ENCODE peak calls at places on chromosome 9, in four cellular contexts. D, F, L and G are unnamed samples.
A peak's percentile ranks its signal among the peaks of the same experiment; 100 is the strongest.

GRCh38 chr9:79572891-79573696 is 1.3 kb downstream of the TLE4 start:
- DNase-seq in D (peak; percentile 67), F (peak; percentile 59), L (peak; percentile 43), G (peak; percentile 20)

GRCh38 chr9:134670042-134670525 is 28.5 kb downstream of the COL5A1 start:
- DNase-seq in D (no peak), F (no peak), L (peak; percentile 42), G (no peak)

GRCh38 chr9:112142420-112142819 is 32.7 kb downstream of the SUSD1 start:
- DNase-seq in D (no peak), F (no peak), L (peak; percentile 24), G (no peak)

GRCh38 chr9:129353697-129354336 is 175.8 kb upstream of the IER5L start:
- DNase-seq in D (no peak), F (no peak), L (no peak), G (no peak)

GRCh38 chr9:79924836-79925235 is 353.1 kb downstream of the TLE4 start:
- DNase-seq in D (no peak), F (no peak), L (no peak), G (no peak)

GRCh38 chr9:123376218-123377071 is 20.4 kb downstream of the CRB2 start:
- DNase-seq in D (no peak), F (no peak), L (no peak), G (no peak)

GRCh38 chr9:115157245-115157674 is 39.3 kb upstream of the TNC start:
- DNase-seq in D (no peak), F (no peak), L (peak; percentile 83), G (peak; percentile 59)

GRCh38 chr9:29208670-29209069 is 1635.4 kb upstream of the C9orf72 start:
- DNase-seq in D (no peak), F (no peak), L (no peak), G (no peak)

GRCh38 chr9:16246785-16247184 is 623.7 kb downstream of the BNC2 start:
- DNase-seq in D (no peak), F (no peak), L (no peak), G (peak; percentile 90)

GRCh38 chr9:81564632-81565031 is 124.7 kb downstream of the TLE1 start:
- DNase-seq in D (peak; percentile 47), F (no peak), L (no peak), G (peak; percentile 7)

GRCh38 chr9:109258619-109259321 is 62.1 kb downstream of the EPB41L4B start:
- DNase-seq in D (no peak), F (no peak), L (no peak), G (no peak)

GRCh38 chr9:84419203-84419602 is 78.6 kb upstream of the SLC28A3 start:
- DNase-seq in D (no peak), F (no peak), L (no peak), G (no peak)

GRCh38 chr9:135714242-135715055 is 12.5 kb downstream of the KCNT1 start:
- DNase-seq in D (no peak), F (no peak), L (no peak), G (no peak)

GRCh38 chr9:134916161-134916665 is 1.5 kb downstream of the FCN1 start:
- DNase-seq in D (peak; percentile 20), F (no peak), L (no peak), G (no peak)

GRCh38 chr9:115498338-115498737 is 380.4 kb upstream of the TNC start:
- DNase-seq in D (no peak), F (no peak), L (peak; percentile 65), G (no peak)

GRCh38 chr9:130993303-130994030 is 15.5 kb upstream of the LAMC3 start:
- DNase-seq in D (no peak), F (no peak), L (no peak), G (no peak)

GRCh38 chr9:87393706-87394255 is 103.9 kb upstream of the DAPK1 start:
- DNase-seq in D (no peak), F (no peak), L (no peak), G (no peak)

GRCh38 chr9:119697996-119698395 is 328.8 kb upstream of the BRINP1 start:
- DNase-seq in D (no peak), F (no peak), L (no peak), G (no peak)

DNA sequence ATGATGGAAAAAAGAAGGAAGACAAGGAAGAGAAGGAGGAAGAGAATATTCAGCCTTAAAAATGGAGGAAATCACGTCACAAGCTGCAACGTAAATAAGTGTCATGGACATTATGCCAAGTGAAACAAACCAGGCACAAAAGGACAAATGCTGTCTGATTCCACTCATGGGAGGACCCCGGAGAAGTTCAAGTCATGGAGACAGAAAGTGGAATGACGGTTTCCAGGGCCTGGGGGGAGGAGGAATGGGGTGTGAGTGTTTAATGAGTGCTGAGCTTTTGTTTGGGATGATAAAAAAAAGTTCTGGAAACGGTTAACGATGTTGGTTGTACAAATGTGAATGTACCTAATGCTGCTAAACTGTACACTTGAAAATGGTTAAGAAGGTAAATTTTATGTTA is 439.5 kb downstream of the GADD45G start:
- DNase-seq in D (no peak), F (no peak), L (no peak), G (no peak)
- H3K4me3 ChIP-seq in D (no peak overlapping the region), F (no peak overlapping the region), L (no peak overlapping the region), G (no peak overlapping the region)

GRCh38 chr9:72363226-72363625 is 1.8 kb downstream of the ZFAND5 start:
- DNase-seq in D (no peak), F (no peak), L (peak; percentile 12), G (no peak)

GRCh38 chr9:72365525-72366256 is 683 bp upstream of the ZFAND5 start:
- DNase-seq in D (peak; percentile 85), F (peak; percentile 87), L (peak; percentile 81), G (peak; percentile 75)

GRCh38 chr9:72362680-72363139 is 2.3 kb downstream of the ZFAND5 start:
- DNase-seq in D (peak; percentile 83), F (peak; percentile 54), L (peak; percentile 53), G (peak; percentile 22)

GRCh38 chr9:72364679-72365524 is at the start of gene ZFAND5:
- DNase-seq in D (peak; percentile 97), F (peak; percentile 99), L (peak; percentile 96), G (peak; percentile 97)

GRCh38 chr9:72363908-72364678 is 915 bp downstream of the ZFAND5 start:
- DNase-seq in D (peak; percentile 73), F (peak; percentile 81), L (peak; percentile 53), G (peak; percentile 55)
- H3K27me3 ChIP-seq in D (no peaks in the 10 kb centered on the region), F (no peaks in the 10 kb centered on the region), L (no peaks in the 10 kb centered on the region), G (no peaks in the 10 kb centered on the region)

GRCh38 chr9:71121275-71122168 is at the start of gene TRPM3:
- DNase-seq in D (peak; percentile 42), F (no peak), L (no peak), G (no peak)
- H3K4me3 ChIP-seq in D (peak within 1 kb of the TSS; percentile 60), F (no peak within 1 kb of the TSS), L (no peak within 1 kb of the TSS), G (no peak within 1 kb of the TSS)

GRCh38 chr9:97503862-97504210 is 2.4 kb downstream of the TMOD1 start:
- DNase-seq in D (no peak), F (no peak), L (no peak), G (no peak)

GRCh38 chr9:97501177-97501971 is at the start of gene TMOD1:
- DNase-seq in D (peak; percentile 81), F (peak; percentile 82), L (peak; percentile 52), G (peak; percentile 66)

GRCh38 chr9:97501972-97502221 is 431 bp downstream of the TMOD1 start:
- DNase-seq in D (no peak), F (no peak), L (no peak), G (no peak)

GRCh38 chr9:97502984-97503861 is 1.8 kb downstream of the TMOD1 start:
- DNase-seq in D (no peak), F (no peak), L (no peak), G (no peak)

DNA sequence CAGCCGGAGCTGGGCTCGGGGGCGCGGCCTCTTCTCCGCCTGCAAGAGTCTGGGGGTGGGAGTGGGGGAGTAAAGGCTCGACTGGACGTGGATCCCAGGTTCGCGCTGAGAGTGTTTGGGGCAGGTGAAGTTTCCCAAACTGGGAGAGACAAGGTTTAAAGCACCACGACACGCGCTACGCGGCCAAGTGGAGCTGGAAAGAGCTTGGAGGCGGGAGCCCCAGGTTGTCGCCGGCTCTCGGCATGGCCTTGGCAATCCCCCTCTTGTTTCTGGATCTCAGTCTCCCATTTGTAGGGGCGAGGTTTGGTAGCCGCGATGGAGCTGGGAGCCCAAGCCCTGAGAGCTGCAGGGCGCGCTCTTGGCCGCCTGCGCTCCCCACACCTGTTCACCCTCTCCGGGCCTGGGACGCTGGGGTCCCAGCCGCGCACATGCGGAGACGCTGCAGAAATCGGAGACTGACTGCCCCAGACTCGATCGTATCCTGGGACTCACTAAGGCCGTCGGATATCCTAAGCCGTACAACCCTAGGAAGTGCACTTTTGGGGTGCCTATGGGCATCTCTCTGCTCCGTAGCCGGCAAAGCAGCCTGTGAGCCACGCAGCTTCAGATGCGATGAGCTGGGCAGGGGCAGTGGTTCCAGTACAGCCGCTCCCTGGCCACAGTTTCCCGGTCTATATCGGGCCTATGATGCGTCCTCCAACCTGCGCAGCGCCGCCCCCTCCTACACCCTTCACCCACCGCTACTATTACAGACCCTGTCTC is 937 bp downstream of the TMOD1 start:
- DNase-seq in D (no peak), F (peak; percentile 36), L (no peak), G (no peak)
- H3K27me3 ChIP-seq in D (no peaks in the 10 kb centered on the region), F (peaks cover 12% of the 10 kb centered on the region), L (peaks cover 19% of the 10 kb centered on the region), G (peaks cover 27% of the 10 kb centered on the region)

DNA sequence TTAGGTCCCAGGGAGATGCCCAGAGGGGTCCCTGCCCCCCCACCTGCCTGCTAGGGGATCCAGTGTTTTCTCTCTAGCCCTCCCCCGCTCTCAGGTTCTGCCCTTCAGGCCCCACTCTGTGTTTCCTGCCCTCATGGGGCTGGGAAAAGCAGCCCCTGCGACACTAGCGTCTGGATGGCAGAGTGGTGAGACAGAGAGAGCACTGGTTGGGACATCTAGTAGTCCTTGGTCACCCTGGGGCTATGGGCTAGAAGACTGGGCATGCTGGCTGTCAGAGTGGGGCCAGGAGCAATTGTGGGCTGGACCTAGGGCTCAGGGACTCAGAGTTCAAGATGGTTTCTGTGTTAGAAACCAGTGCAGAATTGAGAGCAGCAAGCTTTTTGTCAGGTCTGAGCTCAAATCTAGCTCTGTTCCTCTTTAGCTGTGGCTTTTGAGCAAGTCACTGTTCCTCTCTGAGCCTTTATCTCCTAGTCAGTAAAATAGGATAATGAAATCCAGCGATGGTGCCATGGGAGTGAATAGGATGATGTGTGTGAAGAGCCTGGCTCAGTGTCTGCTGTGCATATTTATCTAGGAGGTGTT is 39.0 kb downstream of the RGS3 start:
- DNase-seq in D (no peak), F (no peak), L (no peak), G (no peak)
- H3K4me3 ChIP-seq in D (peak overlapping the region; percentile 45), F (peak overlapping the region; percentile 66), L (no peak overlapping the region), G (no peak overlapping the region)

GRCh38 chr9:68793605-68794343 is 88.7 kb downstream of the PIP5K1B start:
- DNase-seq in D (no peak), F (no peak), L (peak; percentile 14), G (no peak)

GRCh38 chr9:68797116-68797515 is 92.1 kb downstream of the PIP5K1B start:
- DNase-seq in D (no peak), F (no peak), L (no peak), G (no peak)

GRCh38 chr9:68795411-68795810 is 90.4 kb downstream of the PIP5K1B start:
- DNase-seq in D (no peak), F (no peak), L (no peak), G (no peak)

GRCh38 chr9:68798408-68798807 is 93.4 kb downstream of the PIP5K1B start:
- DNase-seq in D (no peak), F (no peak), L (no peak), G (no peak)

GRCh38 chr9:68794898-68795297 is 89.9 kb downstream of the PIP5K1B start:
- DNase-seq in D (no peak), F (no peak), L (no peak), G (no peak)
- H3K27me3 ChIP-seq in D (no peaks in the 10 kb centered on the region), F (no peaks in the 10 kb centered on the region), L (no peaks in the 10 kb centered on the region), G (peaks cover 3% of the 10 kb centered on the region)